ENCODE peak calls at places on chromosomes 3 and 15, in ten cellular contexts. One of them, this sample, is unnamed.

GRCh38 chr3:108407858-108408257 is 102.5 kb downstream of the MYH15 start:
- DNase-seq in heart left ventricle: no peak
- DNase-seq in epithelial cell of esophagus: no peak
- DNase-seq in body of pancreas: no peak
- DNase-seq in AG09309: no peak
- DNase-seq in fibroblast of mammary gland: no peak
- DNase-seq in pancreas: no peak
- DNase-seq in AG04450: no peak
- DNase-seq in mucosa of descending colon: no peak
- DNase-seq in fibroblast of pulmonary artery: no peak
- DNase-seq in this sample: no peak

GRCh38 chr15:84643838-84644237 is 10.2 kb downstream of the WDR73 start:
- DNase-seq in fibroblast of pulmonary artery: no peak
- DNase-seq in epithelial cell of esophagus: no peak
- DNase-seq in body of pancreas: no peak
- DNase-seq in AG04450: no peak
- DNase-seq in heart left ventricle: no peak
- DNase-seq in AG09309: no peak
- DNase-seq in pancreas: no peak
- DNase-seq in mucosa of descending colon: no peak
- DNase-seq in fibroblast of mammary gland: no peak
- DNase-seq in this sample: no peak

GRCh38 chr15:31320022-31320421 is 6.6 kb upstream of the KLF13 start:
- DNase-seq in AG09309: no peak
- DNase-seq in heart left ventricle: no peak
- DNase-seq in AG04450: no peak
- DNase-seq in fibroblast of pulmonary artery: no peak
- DNase-seq in epithelial cell of esophagus: no peak
- DNase-seq in fibroblast of mammary gland: no peak
- DNase-seq in mucosa of descending colon: no peak
- DNase-seq in pancreas: no peak
- DNase-seq in body of pancreas: no peak
- DNase-seq in this sample: no peak

GRCh38 chr3:156317457-156317856 is 197.1 kb downstream of the KCNAB1 start:
- DNase-seq in AG04450: no peak
- DNase-seq in fibroblast of pulmonary artery: peak
- DNase-seq in fibroblast of mammary gland: peak
- DNase-seq in pancreas: no peak
- DNase-seq in body of pancreas: no peak
- DNase-seq in mucosa of descending colon: no peak
- DNase-seq in AG09309: no peak
- DNase-seq in heart left ventricle: no peak
- DNase-seq in epithelial cell of esophagus: peak
- DNase-seq in this sample: no peak

GRCh38 chr3:160797306-160797705 is 41.3 kb downstream of the PPM1L start:
- DNase-seq in mucosa of descending colon: no peak
- DNase-seq in pancreas: no peak
- DNase-seq in body of pancreas: no peak
- DNase-seq in AG04450: no peak
- DNase-seq in epithelial cell of esophagus: no peak
- DNase-seq in fibroblast of mammary gland: no peak
- DNase-seq in fibroblast of pulmonary artery: no peak
- DNase-seq in heart left ventricle: no peak
- DNase-seq in AG09309: no peak
- DNase-seq in this sample: no peak

GRCh38 chr3:353191-353739 is 156.7 kb downstream of the CHL1 start:
- DNase-seq in body of pancreas: no peak
- DNase-seq in AG09309: no peak
- DNase-seq in heart left ventricle: no peak
- DNase-seq in pancreas: no peak
- DNase-seq in mucosa of descending colon: no peak
- DNase-seq in fibroblast of pulmonary artery: no peak
- DNase-seq in AG04450: no peak
- DNase-seq in fibroblast of mammary gland: no peak
- DNase-seq in epithelial cell of esophagus: peak
- DNase-seq in this sample: no peak

GRCh38 chr15:63466378-63467192 is 37.8 kb upstream of the USP3 start:
- DNase-seq in fibroblast of mammary gland: peak
- DNase-seq in AG04450: peak
- DNase-seq in epithelial cell of esophagus: peak
- DNase-seq in AG09309: no peak
- DNase-seq in heart left ventricle: peak
- DNase-seq in pancreas: no peak
- DNase-seq in body of pancreas: peak
- DNase-seq in mucosa of descending colon: peak
- DNase-seq in fibroblast of pulmonary artery: peak
- DNase-seq in this sample: no peak

GRCh38 chr3:171676600-171677175 is 133.6 kb downstream of the PLD1 start:
- DNase-seq in mucosa of descending colon: peak
- DNase-seq in epithelial cell of esophagus: no peak
- DNase-seq in pancreas: no peak
- DNase-seq in AG09309: no peak
- DNase-seq in heart left ventricle: peak
- DNase-seq in body of pancreas: peak
- DNase-seq in fibroblast of pulmonary artery: no peak
- DNase-seq in fibroblast of mammary gland: no peak
- DNase-seq in AG04450: no peak
- DNase-seq in this sample: no peak

GRCh38 chr3:112635674-112636073 is 5.3 kb downstream of the CCDC80 start:
- DNase-seq in epithelial cell of esophagus: peak
- DNase-seq in AG09309: peak
- DNase-seq in fibroblast of pulmonary artery: peak
- DNase-seq in body of pancreas: peak
- DNase-seq in heart left ventricle: no peak
- DNase-seq in pancreas: no peak
- DNase-seq in mucosa of descending colon: peak
- DNase-seq in fibroblast of mammary gland: peak
- DNase-seq in AG04450: peak
- DNase-seq in this sample: peak

GRCh38 chr15:96332854-96333193 is 2.3 kb downstream of the NR2F2 start:
- DNase-seq in fibroblast of pulmonary artery: peak
- DNase-seq in pancreas: no peak
- DNase-seq in body of pancreas: peak
- DNase-seq in mucosa of descending colon: no peak
- DNase-seq in AG04450: no peak
- DNase-seq in heart left ventricle: no peak
- DNase-seq in epithelial cell of esophagus: no peak
- DNase-seq in fibroblast of mammary gland: peak
- DNase-seq in AG09309: no peak
- DNase-seq in this sample: no peak

GRCh38 chr15:96334017-96334704 is 3.7 kb downstream of the NR2F2 start:
- DNase-seq in body of pancreas: no peak
- DNase-seq in heart left ventricle: no peak
- DNase-seq in epithelial cell of esophagus: peak
- DNase-seq in AG04450: no peak
- DNase-seq in fibroblast of pulmonary artery: peak
- DNase-seq in pancreas: no peak
- DNase-seq in mucosa of descending colon: no peak
- DNase-seq in fibroblast of mammary gland: peak
- DNase-seq in AG09309: no peak
- DNase-seq in this sample: no peak

GRCh38 chr15:96331942-96332853 is 1.7 kb downstream of the NR2F2 start:
- DNase-seq in pancreas: peak
- DNase-seq in mucosa of descending colon: no peak
- DNase-seq in AG04450: no peak
- DNase-seq in heart left ventricle: no peak
- DNase-seq in AG09309: no peak
- DNase-seq in body of pancreas: peak
- DNase-seq in fibroblast of mammary gland: peak
- DNase-seq in fibroblast of pulmonary artery: peak
- DNase-seq in epithelial cell of esophagus: peak
- DNase-seq in this sample: no peak

GRCh38 chr15:96334705-96335428 is 4.4 kb downstream of the NR2F2 start:
- DNase-seq in body of pancreas: no peak
- DNase-seq in fibroblast of pulmonary artery: peak
- DNase-seq in epithelial cell of esophagus: peak
- DNase-seq in pancreas: no peak
- DNase-seq in heart left ventricle: no peak
- DNase-seq in AG04450: no peak
- DNase-seq in AG09309: no peak
- DNase-seq in fibroblast of mammary gland: peak
- DNase-seq in mucosa of descending colon: no peak
- DNase-seq in this sample: no peak

GRCh38 chr15:96333194-96334016 is 2.9 kb downstream of the NR2F2 start:
- DNase-seq in body of pancreas: peak
- DNase-seq in AG09309: no peak
- DNase-seq in fibroblast of mammary gland: peak
- DNase-seq in fibroblast of pulmonary artery: peak
- DNase-seq in heart left ventricle: no peak
- DNase-seq in epithelial cell of esophagus: peak
- DNase-seq in pancreas: peak
- DNase-seq in AG04450: no peak
- DNase-seq in mucosa of descending colon: no peak
- DNase-seq in this sample: no peak
- H3K4me3 ChIP-seq in body of pancreas: peak
- H3K4me3 ChIP-seq in AG09309: peak
- H3K4me3 ChIP-seq in fibroblast of mammary gland: peak
- H3K4me3 ChIP-seq in fibroblast of pulmonary artery: peak
- H3K4me3 ChIP-seq in heart left ventricle: peak
- H3K4me3 ChIP-seq in epithelial cell of esophagus: peak
- H3K4me3 ChIP-seq in pancreas: peak
- H3K4me3 ChIP-seq in AG04450: peak
- H3K4me3 ChIP-seq in mucosa of descending colon: peak
- H3K4me3 ChIP-seq in this sample: peak

DNA sequence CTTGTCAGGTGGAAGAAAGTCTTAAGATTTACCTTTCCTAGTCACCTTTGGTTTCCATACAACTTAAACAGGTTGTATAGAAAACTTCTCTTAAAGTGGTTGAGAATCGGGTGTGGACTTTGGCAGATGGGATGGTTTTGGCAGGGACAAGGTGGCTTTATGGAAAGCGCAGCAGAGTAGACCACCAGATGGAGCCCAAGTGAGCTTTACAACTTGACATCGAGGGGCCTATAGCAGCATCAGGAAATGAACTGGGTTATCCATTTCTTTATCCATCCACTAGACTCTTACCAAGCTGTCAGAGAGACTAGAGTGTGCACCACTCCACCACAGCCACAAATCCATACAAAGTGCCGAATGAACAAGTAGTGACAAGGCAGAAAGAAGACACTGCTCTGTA is 85.3 kb upstream of the MBNL1 start:
- DNase-seq in epithelial cell of esophagus: no peak
- DNase-seq in body of pancreas: peak
- DNase-seq in fibroblast of pulmonary artery: peak
- DNase-seq in mucosa of descending colon: peak
- DNase-seq in fibroblast of mammary gland: peak
- DNase-seq in pancreas: no peak
- DNase-seq in AG04450: no peak
- DNase-seq in AG09309: no peak
- DNase-seq in heart left ventricle: peak
- DNase-seq in this sample: no peak
- TF ChIP-seq CTCF in epithelial cell of esophagus: no peak
- TF ChIP-seq CTCF in body of pancreas: peak
- TF ChIP-seq CTCF in fibroblast of pulmonary artery: peak
- TF ChIP-seq CTCF in mucosa of descending colon: no peak
- TF ChIP-seq CTCF in fibroblast of mammary gland: peak
- TF ChIP-seq CTCF in pancreas: peak
- TF ChIP-seq CTCF in AG04450: peak
- TF ChIP-seq CTCF in AG09309: peak
- TF ChIP-seq CTCF in heart left ventricle: peak
- TF ChIP-seq CTCF in this sample: peak

GRCh38 chr3:152381881-152382295 is 113.2 kb downstream of the MBNL1 start:
- DNase-seq in mucosa of descending colon: no peak
- DNase-seq in AG04450: no peak
- DNase-seq in AG09309: no peak
- DNase-seq in heart left ventricle: no peak
- DNase-seq in fibroblast of pulmonary artery: no peak
- DNase-seq in pancreas: no peak
- DNase-seq in epithelial cell of esophagus: no peak
- DNase-seq in body of pancreas: no peak
- DNase-seq in fibroblast of mammary gland: no peak
- DNase-seq in this sample: no peak
- H3K4me3 ChIP-seq in mucosa of descending colon: no peak
- H3K4me3 ChIP-seq in AG04450: no peak
- H3K4me3 ChIP-seq in AG09309: no peak
- H3K4me3 ChIP-seq in heart left ventricle: peak
- H3K4me3 ChIP-seq in fibroblast of pulmonary artery: peak
- H3K4me3 ChIP-seq in pancreas: no peak
- H3K4me3 ChIP-seq in epithelial cell of esophagus: peak
- H3K4me3 ChIP-seq in body of pancreas: no peak
- H3K4me3 ChIP-seq in fibroblast of mammary gland: no peak
- H3K4me3 ChIP-seq in this sample: peak

GRCh38 chr3:134827213-134827612 is 32.2 kb downstream of the EPHB1 start:
- DNase-seq in AG09309: no peak
- DNase-seq in body of pancreas: no peak
- DNase-seq in epithelial cell of esophagus: no peak
- DNase-seq in pancreas: no peak
- DNase-seq in mucosa of descending colon: no peak
- DNase-seq in heart left ventricle: no peak
- DNase-seq in AG04450: no peak
- DNase-seq in fibroblast of mammary gland: no peak
- DNase-seq in fibroblast of pulmonary artery: no peak
- DNase-seq in this sample: no peak

GRCh38 chr3:134824676-134825290 is 29.7 kb downstream of the EPHB1 start:
- DNase-seq in fibroblast of mammary gland: no peak
- DNase-seq in epithelial cell of esophagus: no peak
- DNase-seq in fibroblast of pulmonary artery: no peak
- DNase-seq in heart left ventricle: no peak
- DNase-seq in body of pancreas: no peak
- DNase-seq in AG09309: no peak
- DNase-seq in AG04450: no peak
- DNase-seq in pancreas: no peak
- DNase-seq in mucosa of descending colon: no peak
- DNase-seq in this sample: no peak

GRCh38 chr3:134820994-134821393 is 25.9 kb downstream of the EPHB1 start:
- DNase-seq in body of pancreas: no peak
- DNase-seq in fibroblast of mammary gland: no peak
- DNase-seq in AG04450: no peak
- DNase-seq in fibroblast of pulmonary artery: no peak
- DNase-seq in epithelial cell of esophagus: no peak
- DNase-seq in mucosa of descending colon: no peak
- DNase-seq in pancreas: no peak
- DNase-seq in AG09309: no peak
- DNase-seq in heart left ventricle: no peak
- DNase-seq in this sample: no peak

GRCh38 chr3:134817297-134817696 is 22.2 kb downstream of the EPHB1 start:
- DNase-seq in mucosa of descending colon: no peak
- DNase-seq in body of pancreas: no peak
- DNase-seq in fibroblast of pulmonary artery: no peak
- DNase-seq in heart left ventricle: no peak
- DNase-seq in AG04450: no peak
- DNase-seq in pancreas: no peak
- DNase-seq in AG09309: no peak
- DNase-seq in epithelial cell of esophagus: no peak
- DNase-seq in fibroblast of mammary gland: no peak
- DNase-seq in this sample: no peak

GRCh38 chr3:134822065-134822464 is 27.0 kb downstream of the EPHB1 start:
- DNase-seq in epithelial cell of esophagus: no peak
- DNase-seq in body of pancreas: no peak
- DNase-seq in AG04450: no peak
- DNase-seq in AG09309: no peak
- DNase-seq in mucosa of descending colon: no peak
- DNase-seq in fibroblast of pulmonary artery: no peak
- DNase-seq in pancreas: no peak
- DNase-seq in heart left ventricle: no peak
- DNase-seq in fibroblast of mammary gland: no peak
- DNase-seq in this sample: no peak
- TF ChIP-seq CTCF in epithelial cell of esophagus: no peak
- TF ChIP-seq CTCF in body of pancreas: no peak
- TF ChIP-seq CTCF in AG04450: no peak
- TF ChIP-seq CTCF in AG09309: no peak
- TF ChIP-seq CTCF in mucosa of descending colon: no peak
- TF ChIP-seq CTCF in fibroblast of pulmonary artery: no peak
- TF ChIP-seq CTCF in pancreas: no peak
- TF ChIP-seq CTCF in heart left ventricle: no peak
- TF ChIP-seq CTCF in fibroblast of mammary gland: no peak
- TF ChIP-seq CTCF in this sample: no peak